ENCODE peak calls at places on chromosomes 16 and 17, in six cellular contexts. U, Z, C, A, V and G are unnamed samples. For H3K27me3, the result is how much of the 10 kb centered on the place peaks cover.

GRCh38 chr16:53372942-53373871 is 61.1 kb upstream of the RBL2 start:
- DNase-seq in Z (peak), V (peak), U (peak), C (no peak), A (no peak), G (peak)

GRCh38 chr16:7508656-7509055 is 176.0 kb downstream of the RBFOX1 start:
- DNase-seq in V (no peak), Z (no peak), A (no peak), U (no peak), C (no peak), G (no peak)

GRCh38 chr16:22659933-22660332 is 149.2 kb downstream of the NPIPB5 start:
- DNase-seq in Z (no peak), A (no peak), V (no peak), C (no peak), U (no peak), G (no peak)

GRCh38 chr16:4365014-4365406 is 6.6 kb upstream of the VASN start:
- DNase-seq in Z (no peak), U (no peak), A (no peak), V (no peak), C (no peak), G (no peak)

GRCh38 chr16:24013733-24014645 is 178.2 kb downstream of the PRKCB start:
- DNase-seq in C (no peak), U (no peak), V (no peak), A (peak), Z (no peak), G (peak)

GRCh38 chr17:77011173-77012011 is 129.4 kb upstream of the SEC14L1 start:
- DNase-seq in C (no peak), U (no peak), V (no peak), A (no peak), Z (peak), G (peak)

GRCh38 chr16:30355144-30355953 is at the start of gene CD2BP2:
- DNase-seq in A (peak), Z (peak), V (peak), U (peak), C (peak), G (peak)

GRCh38 chr17:39306509-39307212 is 80.9 kb upstream of the STAC2 start:
- DNase-seq in V (no peak), A (no peak), Z (no peak), C (no peak), U (no peak), G (no peak)

GRCh38 chr17:65941500-65941899 is 250.4 kb downstream of the CEP112 start:
- DNase-seq in Z (no peak), V (no peak), A (no peak), U (no peak), C (no peak), G (no peak)

GRCh38 chr16:66486773-66487579 is 59.9 kb downstream of the BEAN1 start:
- DNase-seq in U (peak), Z (peak), A (no peak), C (no peak), V (no peak), G (peak)

GRCh38 chr17:78767806-78768205 is 14.3 kb downstream of the CYTH1 start:
- DNase-seq in V (no peak), A (no peak), Z (no peak), C (no peak), U (no peak), G (no peak)

GRCh38 chr17:81291662-81292061 is 3.4 kb downstream of the SLC38A10 start:
- DNase-seq in V (peak), A (no peak), C (no peak), U (peak), Z (peak), G (peak)

GRCh38 chr17:81427446-81428120 is 32.3 kb downstream of the BAHCC1 start:
- DNase-seq in A (no peak), C (no peak), U (no peak), V (peak), Z (peak), G (peak)

GRCh38 chr17:61799812-61800484 is 63.4 kb downstream of the BRIP1 start:
- DNase-seq in V (no peak), A (no peak), Z (no peak), C (no peak), U (no peak), G (no peak)

GRCh38 chr16:27429330-27429871 is 27.4 kb downstream of the IL21R start:
- DNase-seq in V (no peak), U (no peak), C (no peak), Z (no peak), A (no peak), G (no peak)

GRCh38 chr16:6297666-6298435 is 1034.8 kb upstream of the RBFOX1 start:
- DNase-seq in U (no peak), V (no peak), Z (no peak), C (no peak), A (no peak), G (no peak)

GRCh38 chr16:19555938-19556778 is 655 bp downstream of the VPS35L start:
- DNase-seq in U (no peak), A (no peak), Z (no peak), C (no peak), V (no peak), G (no peak)

GRCh38 chr16:28204211-28204610 is 7.6 kb downstream of the XPO6 start:
- DNase-seq in V (no peak), U (no peak), A (no peak), C (no peak), Z (peak), G (no peak)

GRCh38 chr16:54066451-54067056 is 220.0 kb downstream of the IRX3 start:
- DNase-seq in C (no peak), U (peak), V (no peak), A (no peak), Z (peak), G (peak)

GRCh38 chr17:34067009-34067408 is 188.1 kb upstream of the CCL2 start:
- DNase-seq in U (no peak), Z (no peak), A (no peak), V (no peak), C (no peak), G (no peak)

GRCh38 chr16:51433597-51433996 is 282.5 kb upstream of the SALL1 start:
- DNase-seq in Z (peak), V (no peak), U (no peak), C (no peak), A (no peak), G (no peak)

GRCh38 chr16:23408242-23409201 is 44.5 kb downstream of the COG7 start:
- DNase-seq in A (no peak), U (peak), C (no peak), V (no peak), Z (peak), G (peak)

GRCh38 chr16:4386452-4386813 is 14.8 kb downstream of the VASN start:
- DNase-seq in A (no peak), U (no peak), Z (no peak), V (peak), C (no peak), G (peak)

GRCh38 chr17:50218771-50219315 is 17.4 kb upstream of the COL1A1 start:
- DNase-seq in Z (peak), A (no peak), V (no peak), C (peak), U (no peak), G (no peak)

GRCh38 chr16:11315499-11315898 is 29.8 kb upstream of the RMI2 start:
- DNase-seq in A (no peak), U (no peak), V (no peak), C (peak), Z (peak), G (no peak)

GRCh38 chr17:76161113-76161512 is 20.1 kb upstream of the FOXJ1 start:
- DNase-seq in A (no peak), V (no peak), U (no peak), Z (no peak), C (no peak), G (no peak)

GRCh38 chr17:15157051-15157450 is 108.1 kb downstream of the PMP22 start:
- DNase-seq in V (no peak), C (no peak), A (no peak), U (no peak), Z (no peak), G (no peak)

GRCh38 chr16:31452631-31453106 is 6.6 kb upstream of the ARMC5 start:
- DNase-seq in U (no peak), V (no peak), A (no peak), C (no peak), Z (no peak), G (no peak)

GRCh38 chr16:87499189-87499486 is 6.3 kb upstream of the ZCCHC14 start:
- DNase-seq in Z (no peak), U (no peak), A (no peak), V (no peak), C (no peak), G (no peak)

GRCh38 chr16:46650224-46650623 is 29.0 kb upstream of the SHCBP1 start:
- DNase-seq in Z (no peak), A (no peak), C (no peak), U (no peak), V (no peak), G (peak)

GRCh38 chr16:9775994-9776393 is 406.2 kb downstream of the GRIN2A start:
- DNase-seq in U (no peak), Z (no peak), A (no peak), V (no peak), C (no peak), G (no peak)

GRCh38 chr17:38597375-38597774 is 8.4 kb downstream of the SRCIN1 start:
- DNase-seq in V (no peak), U (no peak), A (no peak), C (no peak), Z (no peak), G (no peak)

GRCh38 chr17:66975614-66976378 is 11.3 kb downstream of the CACNG4 start:
- DNase-seq in U (no peak), A (no peak), V (no peak), C (no peak), Z (no peak), G (peak)

GRCh38 chr16:50311134-50311528 is 44.8 kb downstream of the ADCY7 start:
- DNase-seq in C (no peak), U (no peak), Z (no peak), V (no peak), A (no peak), G (no peak)
- TF ChIP-seq POLR2A in C (no peak), U (no peak), Z (no peak), V (no peak), A (no peak), G (no peak)

GRCh38 chr17:48429156-48429555 is 858 bp downstream of the SKAP1 start:
- DNase-seq in A (no peak), V (no peak), C (no peak), Z (no peak), U (no peak), G (no peak)
- H3K27me3 ChIP-seq in A (half or more), V (under half), C (under half), Z (under half), U (half or more), G (under half)

GRCh38 chr17:56675876-56676660 is 82.6 kb downstream of the NOG start:
- DNase-seq in Z (no peak), A (no peak), U (no peak), C (no peak), V (no peak), G (no peak)
- TF ChIP-seq POLR2A in Z (no peak), A (no peak), U (no peak), C (no peak), V (no peak), G (no peak)

GRCh38 chr16:88591577-88592021 is 21.4 kb downstream of the ZC3H18 start:
- DNase-seq in C (no peak), Z (peak), U (no peak), V (no peak), A (peak), G (peak)

GRCh38 chr16:88585269-88585668 is 15.1 kb downstream of the ZC3H18 start:
- DNase-seq in Z (no peak), C (no peak), U (no peak), A (no peak), V (no peak), G (no peak)

GRCh38 chr16:88589441-88589840 is 19.2 kb downstream of the ZC3H18 start:
- DNase-seq in A (no peak), Z (no peak), U (no peak), C (no peak), V (no peak), G (no peak)

GRCh38 chr16:88588754-88589153 is 18.6 kb downstream of the ZC3H18 start:
- DNase-seq in A (no peak), U (no peak), C (no peak), Z (no peak), V (no peak), G (no peak)

GRCh38 chr16:88588148-88588547 is 17.9 kb downstream of the ZC3H18 start:
- DNase-seq in U (no peak), Z (no peak), C (no peak), A (no peak), V (no peak), G (no peak)
- H3K27me3 ChIP-seq in U (under half), Z (under half), C (under half), A (under half), V (under half), G (under half)

GRCh38 chr17:1026599-1026975 is 29.7 kb downstream of the TIMM22 start:
- DNase-seq in U (no peak), A (no peak), C (no peak), Z (no peak), V (no peak), G (no peak)

GRCh38 chr17:1025733-1026598 is 29.0 kb downstream of the TIMM22 start:
- DNase-seq in A (no peak), Z (no peak), V (no peak), U (no peak), C (no peak), G (no peak)

GRCh38 chr17:1021147-1021546 is 24.2 kb downstream of the TIMM22 start:
- DNase-seq in Z (no peak), A (no peak), C (no peak), U (no peak), V (no peak), G (no peak)

GRCh38 chr17:1022278-1023024 is 25.5 kb downstream of the TIMM22 start:
- DNase-seq in C (no peak), V (peak), U (no peak), Z (no peak), A (no peak), G (no peak)

GRCh38 chr17:1024076-1024475 is 27.1 kb downstream of the TIMM22 start:
- DNase-seq in Z (no peak), V (no peak), C (no peak), A (no peak), U (no peak), G (no peak)
- TF ChIP-seq POLR2A in Z (no peak), V (no peak), C (no peak), A (no peak), U (no peak), G (no peak)

GRCh38 chr16:73063854-73064226 is 15.9 kb upstream of the ZFHX3 start:
- DNase-seq in V (no peak), Z (no peak), A (no peak), U (no peak), C (no peak), G (no peak)
- H3K27me3 ChIP-seq in V (under half), Z (under half), A (half or more), U (half or more), C (under half), G (under half)

DNA sequence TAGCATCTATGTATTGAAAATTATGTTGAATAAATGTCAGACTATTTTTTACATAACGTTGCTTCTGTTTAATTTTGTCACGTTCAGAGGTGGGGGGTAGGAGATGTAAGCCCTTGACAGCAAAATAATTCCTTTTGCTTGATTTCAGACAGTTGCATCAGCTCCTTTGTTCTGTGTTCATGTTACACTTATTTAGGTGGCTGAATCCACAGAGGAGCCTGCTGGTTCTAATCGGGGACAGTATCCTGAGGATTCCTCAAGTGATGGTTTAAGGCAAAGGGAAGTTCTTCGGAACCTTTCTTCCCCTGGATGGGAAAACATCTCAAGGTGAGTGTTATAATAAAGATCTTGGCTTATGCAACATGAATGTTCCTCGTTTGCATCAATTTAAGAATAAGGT is 4.5 kb downstream of the HERPUD1 start:
- DNase-seq in V (no peak), Z (no peak), A (no peak), C (no peak), U (no peak), G (no peak)
- TF ChIP-seq POLR2A in V (no peak), Z (no peak), A (no peak), C (no peak), U (no peak), G (no peak)

DNA sequence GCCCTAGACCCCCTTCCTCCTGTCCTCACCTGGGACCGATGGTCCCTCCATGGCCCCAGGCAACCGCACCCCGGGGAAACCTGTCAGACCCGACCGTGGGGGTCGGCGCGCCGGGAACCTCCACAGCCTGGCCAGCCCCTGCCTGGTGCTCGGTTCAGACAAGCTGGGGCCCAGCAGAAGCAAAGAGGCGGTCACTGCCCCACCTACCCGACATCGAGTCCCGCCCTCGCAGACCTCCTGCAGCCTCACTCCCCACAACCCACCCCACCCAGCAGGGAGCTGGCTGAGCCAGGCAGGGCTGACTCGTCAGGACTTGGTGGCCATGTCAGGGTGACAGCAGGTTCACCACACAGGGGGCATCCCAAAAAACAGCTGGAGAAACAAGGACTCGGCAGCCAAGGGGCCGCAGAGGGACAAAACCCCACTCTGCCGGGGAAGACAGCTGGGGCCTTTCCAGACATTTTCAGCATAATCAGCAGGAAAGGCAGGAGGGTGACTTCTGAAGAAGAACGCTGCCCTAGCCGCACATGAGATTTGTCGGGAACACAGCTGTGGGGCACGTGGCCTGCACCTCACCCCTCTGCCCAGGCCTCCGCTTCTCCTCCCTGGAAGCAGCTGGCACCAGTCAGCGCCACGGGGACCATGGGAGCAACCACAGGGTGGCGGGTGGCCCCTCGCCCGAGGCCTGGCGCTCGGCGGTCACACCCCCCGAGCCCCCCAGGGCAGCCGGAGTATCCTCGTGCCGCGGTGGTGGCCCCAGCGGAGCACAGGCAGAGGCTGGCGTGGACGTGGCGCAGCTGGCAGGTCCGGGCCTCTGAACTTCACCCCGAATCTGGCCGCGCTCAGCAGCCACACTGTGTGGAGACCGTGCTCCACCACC is 22.9 kb downstream of the GNPTG start:
- DNase-seq in U (no peak), A (no peak), V (no peak), Z (no peak), C (no peak), G (no peak)
- H3K27me3 ChIP-seq in U (under half), A (under half), V (under half), Z (under half), C (under half), G (under half)

GRCh38 chr16:57244767-57245471 is at the start of gene ARL2BP:
- DNase-seq in A (peak), U (peak), C (peak), Z (peak), V (peak), G (peak)
- TF ChIP-seq POLR2A in A (peak), U (peak), C (peak), Z (peak), V (peak), G (peak)